ENCODE peak calls at places on chromosomes 1 and 21, in eight cellular contexts. X, P, V, K, I, A, U and N are unnamed samples.
A peak's percentile ranks its signal among the peaks of the same experiment; 100 is the strongest.

GRCh38 chr1:181086926-181087325 is 1.6 kb upstream of the IER5 start:
- DNase-seq in X (peak; percentile 93), P (no peak), V (no peak), K (no peak), I (no peak), A (peak; percentile 52), U (no peak), N (no peak)

GRCh38 chr1:117257291-117257690 is 46.6 kb upstream of the VTCN1 start:
- DNase-seq in X (no peak), P (no peak), V (no peak), K (no peak), I (no peak), A (no peak), U (no peak), N (no peak)

GRCh38 chr1:2252423-2252822 is 24.3 kb downstream of the SKI start:
- DNase-seq in X (no peak), P (no peak), V (no peak), K (no peak), I (no peak), A (no peak), U (no peak), N (no peak)

GRCh38 chr1:246726881-246727280 is 2.7 kb downstream of the SCCPDH start:
- DNase-seq in X (no peak), P (no peak), V (no peak), K (no peak), I (no peak), A (no peak), U (no peak), N (no peak)

GRCh38 chr21:41932576-41933258 is 21.1 kb downstream of the C2CD2 start:
- DNase-seq in X (peak; percentile 88), P (peak; percentile 8), V (no peak), K (no peak), I (no peak), A (no peak), U (no peak), N (no peak)

GRCh38 chr1:9302745-9303524 is 10.2 kb downstream of the SPSB1 start:
- DNase-seq in X (peak; percentile 94), P (peak; percentile 75), V (no peak), K (peak; percentile 76), I (no peak), A (peak; percentile 81), U (peak; percentile 79), N (peak; percentile 78)

GRCh38 chr1:63867429-63868176 is 93.8 kb downstream of the ROR1 start:
- DNase-seq in X (no peak), P (no peak), V (no peak), K (no peak), I (no peak), A (no peak), U (no peak), N (no peak)

GRCh38 chr1:85078903-85079302 is 30.6 kb upstream of the MCOLN3 start:
- DNase-seq in X (peak; percentile 15), P (no peak), V (no peak), K (no peak), I (no peak), A (no peak), U (no peak), N (no peak)

GRCh38 chr1:170674239-170674638 is 10.3 kb downstream of the PRRX1 start:
- DNase-seq in X (no peak), P (no peak), V (no peak), K (no peak), I (no peak), A (no peak), U (no peak), N (no peak)

GRCh38 chr1:105073660-105074059 is 1324.0 kb downstream of the AMY1C start:
- DNase-seq in X (no peak), P (no peak), V (no peak), K (no peak), I (no peak), A (no peak), U (no peak), N (no peak)

GRCh38 chr1:177106614-177107365 is 57.7 kb downstream of the ASTN1 start:
- DNase-seq in X (no peak), P (no peak), V (no peak), K (no peak), I (no peak), A (no peak), U (no peak), N (no peak)

GRCh38 chr1:27120849-27121248 is 34.1 kb downstream of the SLC9A1 start:
- DNase-seq in X (no peak), P (no peak), V (no peak), K (no peak), I (no peak), A (no peak), U (no peak), N (no peak)

GRCh38 chr1:230425252-230426061 is 675 bp downstream of the PGBD5 start:
- DNase-seq in X (no peak), P (no peak), V (no peak), K (no peak), I (no peak), A (peak; percentile 39), U (no peak), N (no peak)

GRCh38 chr1:224524679-224525078 is 90.1 kb upstream of the WDR26 start:
- DNase-seq in X (peak; percentile 87), P (no peak), V (no peak), K (no peak), I (no peak), A (no peak), U (no peak), N (no peak)

GRCh38 chr1:29133861-29134694 is 10.4 kb upstream of the TMEM200B start:
- DNase-seq in X (no peak), P (no peak), V (peak; percentile 40), K (no peak), I (no peak), A (no peak), U (no peak), N (no peak)